ENCODE peak calls at places on chromosomes 5 and 9, in four cellular contexts. B is activated T-helper 9 cell treated with anti-CD3 and anti-CD28 coated beads, Interleukin-2, amount 50 U/mL, for 16 hours; H is neural progenitor cell; U is NCI-H1436 treated with DMSO at 0.1 percent for 48 hours. Q is an unnamed sample.

GRCh38 chr9:130232899-130233586 is 32.5 kb upstream of the HMCN2 start:
- DNase-seq in B (no peak), H (no peak), U (no peak), Q (no peak)

GRCh38 chr5:36573441-36573840 is 33.0 kb upstream of the SLC1A3 start:
- DNase-seq in B (no peak), H (no peak), U (no peak), Q (no peak)

GRCh38 chr5:75363111-75363510 is 26.1 kb downstream of the HMGCR start:
- DNase-seq in B (no peak), H (peak; percentile 14), U (no peak), Q (no peak)

GRCh38 chr9:37591775-37592107 is 656 bp downstream of the TOMM5 start:
- DNase-seq in B (peak; percentile 1), H (no peak), U (no peak), Q (no peak)

GRCh38 chr5:93076566-93076965 is 504.5 kb downstream of the NR2F1-AS1 start:
- DNase-seq in B (no peak), H (no peak), U (no peak), Q (no peak)

GRCh38 chr5:130541617-130542221 is 623.3 kb downstream of the HINT1 start:
- DNase-seq in B (no peak), H (no peak), U (no peak), Q (no peak)

GRCh38 chr5:127933348-127933747 is 150.2 kb upstream of the SLC12A2 start:
- DNase-seq in B (no peak), H (no peak), U (no peak), Q (no peak)

GRCh38 chr5:142512680-142513042 is 173.2 kb downstream of the FGF1 start:
- DNase-seq in B (no peak), H (no peak), U (no peak), Q (no peak)

GRCh38 chr9:125763373-125763772 is 16.2 kb downstream of the PBX3 start:
- DNase-seq in B (no peak), H (peak; percentile 68), U (peak; percentile 75), Q (peak; percentile 97)

GRCh38 chr5:139354186-139354585 is 12.5 kb downstream of the PAIP2 start:
- DNase-seq in B (no peak), H (no peak), U (no peak), Q (no peak)

GRCh38 chr9:115461284-115461683 is 343.3 kb upstream of the TNC start:
- DNase-seq in B (no peak), H (no peak), U (no peak), Q (no peak)

GRCh38 chr5:159181152-159181551 is 28.2 kb downstream of the RNF145 start:
- DNase-seq in B (no peak), H (no peak), U (no peak), Q (no peak)

GRCh38 chr5:27598576-27598975 is 560.2 kb upstream of the CDH9 start:
- DNase-seq in B (no peak), H (no peak), U (no peak), Q (no peak)

GRCh38 chr9:72612449-72612848 is 91.0 kb downstream of the TMC1 start:
- DNase-seq in B (no peak), H (no peak), U (no peak), Q (no peak)

GRCh38 chr9:1170918-1171317 is 120.8 kb downstream of the DMRT2 start:
- DNase-seq in B (no peak), H (no peak), U (no peak), Q (no peak)

GRCh38 chr9:4596165-4596922 is 65.8 kb upstream of the PLPP6 start:
- DNase-seq in B (no peak), H (peak; percentile 3), U (no peak), Q (no peak)

GRCh38 chr5:111076076-111076475 is 4.6 kb downstream of the TSLP start:
- DNase-seq in B (no peak), H (no peak), U (no peak), Q (no peak)

GRCh38 chr5:57408285-57408684 is 74.3 kb downstream of the ACTBL2 start:
- DNase-seq in B (no peak), H (no peak), U (no peak), Q (no peak)

GRCh38 chr5:58240286-58240685 is 219.6 kb downstream of the PLK2 start:
- DNase-seq in B (no peak), H (no peak), U (no peak), Q (no peak)

GRCh38 chr9:127182901-127183746 is 60.7 kb upstream of the ANGPTL2 start:
- DNase-seq in B (no peak), H (no peak), U (no peak), Q (no peak)

GRCh38 chr5:513216-514100 is 10.8 kb downstream of the SLC9A3 start:
- DNase-seq in B (no peak), H (no peak), U (no peak), Q (no peak)

GRCh38 chr5:143314664-143315063 is 88.8 kb downstream of the NR3C1 start:
- DNase-seq in B (no peak), H (no peak), U (no peak), Q (no peak)

GRCh38 chr5:18236386-18236785 is 602.1 kb downstream of the TAF11L14 start:
- DNase-seq in B (no peak), H (no peak), U (no peak), Q (no peak)